ENCODE peak calls at places on chromosomes 4 and X, in eight cellular contexts. A, B, H, M, T, D, S and Y are unnamed samples.
A peak's percentile ranks its signal among the peaks of the same experiment; 100 is the strongest.

GRCh38 chrX:85930099-85930498 is 117.3 kb downstream of the CHM start:
- ATAC-seq in A (no peak), B (no peak), H (no peak), M (peak; percentile 54), T (no peak), D (no peak), S (no peak), Y (no peak)

GRCh38 chr4:127364397-127364796 is 268.4 kb upstream of the INTU start:
- ATAC-seq in A (no peak), B (no peak), H (no peak), M (no peak), T (no peak), D (no peak), S (no peak), Y (no peak)

GRCh38 chrX:46575991-46576392 is 2.4 kb downstream of the CHST7 start:
- ATAC-seq in A (peak; percentile 22), B (no peak), H (no peak), M (no peak), T (no peak), D (no peak), S (no peak), Y (no peak)

GRCh38 chr4:88226143-88226542 is 58.2 kb downstream of the PPM1K start:
- ATAC-seq in A (no peak), B (no peak), H (no peak), M (no peak), T (no peak), D (no peak), S (no peak), Y (peak; percentile 94)

GRCh38 chr4:146949559-146949958 is 3.9 kb upstream of the TTC29 start:
- ATAC-seq in A (no peak), B (no peak), H (no peak), M (no peak), T (no peak), D (no peak), S (no peak), Y (no peak)

GRCh38 chrX:104108955-104109354 is 3.4 kb upstream of the ZCCHC18 start:
- ATAC-seq in A (no peak), B (no peak), H (no peak), M (peak; percentile 8), T (no peak), D (peak; percentile 21), S (no peak), Y (no peak)

GRCh38 chr4:2243682-2244380 is 1.9 kb upstream of the HAUS3 start:
- ATAC-seq in A (peak; percentile 51), B (no peak), H (no peak), M (no peak), T (no peak), D (no peak), S (no peak), Y (no peak)

GRCh38 chr4:169407217-169407845 is 136.6 kb upstream of the SH3RF1 start:
- ATAC-seq in A (no peak), B (no peak), H (no peak), M (no peak), T (peak; percentile 18), D (no peak), S (no peak), Y (no peak)

GRCh38 chrX:68681443-68681941 is 34.0 kb downstream of the STARD8 start:
- ATAC-seq in A (no peak), B (no peak), H (no peak), M (no peak), T (no peak), D (peak; percentile 63), S (no peak), Y (no peak)

GRCh38 chr4:39341075-39341725 is 25.0 kb downstream of the RFC1 start:
- ATAC-seq in A (peak; percentile 47), B (peak; percentile 93), H (no peak), M (no peak), T (no peak), D (no peak), S (no peak), Y (no peak)

GRCh38 chrX:23764585-23764984 is 18.4 kb upstream of the SAT1 start:
- ATAC-seq in A (no peak), B (no peak), H (no peak), M (no peak), T (no peak), D (no peak), S (no peak), Y (no peak)

GRCh38 chrX:129763666-129764065 is 16.1 kb upstream of the SASH3 start:
- ATAC-seq in A (no peak), B (no peak), H (no peak), M (no peak), T (no peak), D (no peak), S (no peak), Y (no peak)

GRCh38 chr4:53152467-53152866 is 213.4 kb downstream of the SCFD2 start:
- ATAC-seq in A (no peak), B (no peak), H (no peak), M (no peak), T (no peak), D (no peak), S (no peak), Y (no peak)